ENCODE peak calls at places on chromosomes 4 and X, in ten cellular contexts. O, G, P, L, K, D, J, H, N and A are unnamed samples.

GRCh38 chrX:9786839-9787635 is 808 bp downstream of the SHROOM2 start:
- DNase-seq in O (no peak), G (no peak), P (no peak), L (no peak), K (no peak), D (no peak), J (no peak), H (no peak), N (peak), A (no peak)

GRCh38 chrX:153318811-153319210 is 2.8 kb downstream of the PNMA6F start:
- DNase-seq in O (no peak), G (no peak), P (no peak), L (no peak), K (no peak), D (no peak), J (no peak), H (no peak), N (no peak), A (no peak)

GRCh38 chr4:163536101-163536500 is 41.6 kb downstream of the TMA16 start:
- DNase-seq in O (no peak), G (no peak), P (no peak), L (no peak), K (no peak), D (no peak), J (no peak), H (no peak), N (no peak), A (no peak)

GRCh38 chrX:97860206-97860605 is 976.5 kb downstream of the RPA4 start:
- DNase-seq in O (no peak), G (no peak), P (no peak), L (no peak), K (peak), D (no peak), J (peak), H (no peak), N (no peak), A (no peak)

GRCh38 chr4:10688827-10689226 is 4.3 kb upstream of the CLNK start:
- DNase-seq in O (no peak), G (no peak), P (no peak), L (no peak), K (no peak), D (no peak), J (no peak), H (no peak), N (no peak), A (no peak)

GRCh38 chr4:8067945-8068894 is 90.4 kb downstream of the ABLIM2 start:
- DNase-seq in O (no peak), G (no peak), P (no peak), L (no peak), K (no peak), D (no peak), J (no peak), H (no peak), N (no peak), A (no peak)

GRCh38 chr4:148007303-148007702 is 275.4 kb downstream of the ARHGAP10 start:
- DNase-seq in O (peak), G (peak), P (no peak), L (no peak), K (peak), D (no peak), J (peak), H (no peak), N (peak), A (peak)

GRCh38 chr4:54659213-54660144 is 1.7 kb downstream of the KIT start:
- DNase-seq in O (peak), G (no peak), P (peak), L (no peak), K (peak), D (no peak), J (peak), H (no peak), N (no peak), A (no peak)

GRCh38 chr4:141686929-141687328 is 50.5 kb downstream of the IL15 start:
- DNase-seq in O (peak), G (no peak), P (peak), L (peak), K (no peak), D (no peak), J (no peak), H (no peak), N (no peak), A (no peak)

GRCh38 chr4:112523008-112523440 is 7.0 kb upstream of the NEUROG2 start:
- DNase-seq in O (peak), G (no peak), P (no peak), L (no peak), K (peak), D (no peak), J (peak), H (no peak), N (no peak), A (no peak)

GRCh38 chr4:156705291-156705690 is 266.3 kb downstream of the PDGFC start:
- DNase-seq in O (peak), G (no peak), P (no peak), L (no peak), K (peak), D (no peak), J (peak), H (no peak), N (no peak), A (no peak)